ENCODE peak calls at places on chromosomes 2 and 18, in five cellular contexts. O, R, F, N and Q are unnamed samples.

GRCh38 chr2:158990397-158991209 is 22.2 kb downstream of the TANC1 start:
- DNase-seq in N (peak; percentile 86), F (no peak), O (no peak), R (peak; percentile 95), Q (no peak)

GRCh38 chr2:231597627-231598026 is 5.0 kb downstream of the TEX44 start:
- DNase-seq in O (no peak), F (no peak), R (no peak), N (peak; percentile 90), Q (no peak)

GRCh38 chr18:40046596-40046995 is 1908.4 kb upstream of the PIK3C3 start:
- DNase-seq in O (no peak), F (no peak), N (no peak), R (no peak), Q (no peak)

GRCh38 chr2:210210185-210210584 is 15.1 kb downstream of the ACADL start:
- DNase-seq in N (no peak), R (no peak), O (no peak), F (no peak), Q (no peak)

GRCh38 chr2:182883451-182883850 is 17.0 kb upstream of the FRZB start:
- DNase-seq in N (no peak), O (no peak), F (no peak), R (peak; percentile 19), Q (no peak)

GRCh38 chr18:64380117-64380516 is 231.2 kb upstream of the LINC00305 start:
- DNase-seq in O (no peak), N (no peak), F (no peak), R (no peak), Q (no peak)

GRCh38 chr2:121650554-121650930 is 1.3 kb upstream of the CLASP1 start:
- DNase-seq in F (no peak), N (peak; percentile 12), R (peak; percentile 18), O (peak; percentile 34), Q (peak; percentile 12)

GRCh38 chr2:58594175-58594574 is 353.1 kb upstream of the FANCL start:
- DNase-seq in O (peak; percentile 37), R (no peak), N (no peak), F (no peak), Q (no peak)

GRCh38 chr2:120736955-120737801 is 1.5 kb downstream of the GLI2 start:
- DNase-seq in R (peak; percentile 92), O (peak; percentile 72), N (no peak), F (peak; percentile 72), Q (peak; percentile 92)

GRCh38 chr2:84849271-84849952 is 31.5 kb downstream of the TRABD2A start:
- DNase-seq in F (no peak), O (no peak), R (peak; percentile 60), N (peak; percentile 58), Q (no peak)

GRCh38 chr2:240166191-240166590 is 25.7 kb upstream of the OTOS start:
- DNase-seq in R (no peak), O (no peak), F (no peak), N (no peak), Q (no peak)

GRCh38 chr2:155944209-155944608 is 388.3 kb downstream of the NR4A2 start:
- DNase-seq in O (no peak), F (no peak), N (peak; percentile 6), R (no peak), Q (no peak)

GRCh38 chr2:33810046-33810835 is 211.1 kb upstream of the FAM98A start:
- DNase-seq in O (no peak), N (peak; percentile 55), F (no peak), R (no peak), Q (no peak)

GRCh38 chr2:205696541-205697441 is 14.5 kb downstream of the NRP2 start:
- DNase-seq in O (peak; percentile 58), F (no peak), N (peak; percentile 66), R (peak; percentile 63), Q (no peak)

GRCh38 chr2:195646424-195646823 is 10.6 kb upstream of the SLC39A10 start:
- DNase-seq in R (no peak), F (peak; percentile 67), O (peak; percentile 49), N (no peak), Q (no peak)

GRCh38 chr2:231415029-231415428 is 19.5 kb downstream of the B3GNT7 start:
- DNase-seq in O (no peak), R (no peak), F (no peak), N (no peak), Q (no peak)

GRCh38 chr18:62555135-62555534 is 32.3 kb downstream of the ZCCHC2 start:
- DNase-seq in N (peak; percentile 32), R (peak; percentile 77), O (no peak), F (no peak), Q (no peak)

DNA sequence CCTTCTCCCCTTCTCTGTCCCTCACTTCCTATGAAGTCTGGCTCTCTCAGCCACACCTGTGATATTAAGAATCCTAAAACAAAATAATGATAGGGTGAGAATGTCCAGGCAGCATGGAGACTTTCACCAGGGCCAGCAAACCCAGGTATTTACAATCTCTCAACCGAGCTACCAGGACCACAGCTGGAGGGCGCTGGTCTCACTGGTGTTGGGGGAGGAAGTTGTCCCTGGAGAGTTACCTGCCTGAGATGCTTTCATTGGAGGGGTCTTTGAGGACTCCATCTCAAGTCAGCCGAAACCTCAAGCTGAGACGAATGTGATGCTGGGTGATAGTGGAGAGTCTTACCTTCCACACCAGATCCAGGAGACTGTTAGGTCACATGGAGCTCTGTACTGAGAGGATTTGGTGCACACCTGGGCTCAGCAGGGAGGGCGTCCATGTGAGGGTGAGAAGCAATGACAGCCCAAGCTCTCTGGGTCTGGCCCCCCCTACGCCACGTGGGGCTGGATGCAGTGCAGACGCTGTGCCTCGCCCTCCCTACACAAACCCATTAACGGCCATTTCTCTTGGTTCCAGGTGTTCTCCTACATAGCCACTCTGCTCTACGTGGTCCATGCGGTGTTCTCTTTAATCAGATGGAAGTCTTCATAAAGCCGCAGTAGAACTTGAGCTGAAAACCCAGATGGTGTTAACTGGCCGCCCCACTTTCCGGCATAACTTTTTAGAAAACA is 27.5 kb downstream of the MAL start:
- DNase-seq in F (no peak), R (no peak), O (no peak), N (no peak), Q (no peak)
- H2BK5ac ChIP-seq in F (no peak overlapping the region), R (no peak overlapping the region), O (no peak overlapping the region), N (no peak overlapping the region), Q (no peak overlapping the region)

GRCh38 chr2:164655336-164655735 is 34.1 kb upstream of the GRB14 start:
- DNase-seq in R (no peak), F (no peak), O (no peak), N (peak; percentile 35), Q (no peak)
- H2AFZ ChIP-seq in R (no peak overlapping the region), F (no peak overlapping the region), O (no peak overlapping the region), N (no peak overlapping the region), Q (no peak overlapping the region)

GRCh38 chr2:181334158-181334826 is 122.9 kb upstream of the ITGA4 start:
- DNase-seq in N (no peak), F (no peak), O (no peak), R (no peak), Q (no peak)

GRCh38 chr2:181326605-181327004 is 130.6 kb upstream of the ITGA4 start:
- DNase-seq in N (no peak), O (no peak), F (no peak), R (no peak), Q (no peak)

GRCh38 chr2:181332044-181332443 is 125.1 kb upstream of the ITGA4 start:
- DNase-seq in R (no peak), O (no peak), N (no peak), F (no peak), Q (no peak)
- H3K4me1 ChIP-seq in R (no peaks in the 10 kb centered on the region), O (no peaks in the 10 kb centered on the region), N (no peaks in the 10 kb centered on the region), F (no peaks in the 10 kb centered on the region), Q (no peaks in the 10 kb centered on the region)

GRCh38 chr2:201923436-201923975 is 110.1 kb upstream of the FZD7 start:
- DNase-seq in F (no peak), O (no peak), R (no peak), N (no peak), Q (no peak)
- H2BK5ac ChIP-seq in F (peak overlapping the region; percentile 37), O (no peak overlapping the region), R (no peak overlapping the region), N (no peak overlapping the region), Q (no peak overlapping the region)